ENCODE peak calls at places on chromosomes 3 and 15, in nine cellular contexts. Y, I, D, B, W, Z, J, Q and R are unnamed samples.

GRCh38 chr3:18559323-18559972 is 134.3 kb upstream of the SATB1 start:
- DNase-seq in Y (no peak), I (no peak), D (no peak), B (no peak), W (peak; percentile 53), Z (no peak), J (no peak), Q (peak; percentile 82), R (peak; percentile 46)

GRCh38 chr15:75042730-75043508 is 19.5 kb downstream of the PPCDC start:
- DNase-seq in Y (peak; percentile 61), I (peak; percentile 78), D (peak; percentile 94), B (no peak), W (peak; percentile 91), Z (no peak), J (peak; percentile 95), Q (peak; percentile 59), R (peak; percentile 48)

GRCh38 chr3:149090907-149091306 is 4.6 kb upstream of the HLTF start:
- DNase-seq in Y (no peak), I (no peak), D (no peak), B (no peak), W (no peak), Z (no peak), J (no peak), Q (no peak), R (no peak)

GRCh38 chr3:42276419-42277132 is 10.6 kb upstream of the CCK start:
- DNase-seq in Y (no peak), I (no peak), D (no peak), B (no peak), W (no peak), Z (no peak), J (no peak), Q (no peak), R (no peak)

GRCh38 chr15:38207591-38207990 is 45.0 kb upstream of the SPRED1 start:
- DNase-seq in Y (no peak), I (no peak), D (no peak), B (no peak), W (no peak), Z (no peak), J (no peak), Q (peak; percentile 43), R (no peak)

GRCh38 chr3:100274361-100274760 is 13.6 kb downstream of the TBC1D23 start:
- DNase-seq in Y (no peak), I (no peak), D (no peak), B (no peak), W (no peak), Z (no peak), J (no peak), Q (no peak), R (no peak)

GRCh38 chr15:67126551-67127333 is 61.3 kb downstream of the SMAD3 start:
- DNase-seq in Y (no peak), I (no peak), D (no peak), B (no peak), W (no peak), Z (no peak), J (no peak), Q (peak; percentile 49), R (no peak)

GRCh38 chr3:190941694-190942280 is 79.3 kb upstream of the GMNC start:
- DNase-seq in Y (no peak), I (no peak), D (no peak), B (no peak), W (no peak), Z (no peak), J (no peak), Q (no peak), R (no peak)

DNA sequence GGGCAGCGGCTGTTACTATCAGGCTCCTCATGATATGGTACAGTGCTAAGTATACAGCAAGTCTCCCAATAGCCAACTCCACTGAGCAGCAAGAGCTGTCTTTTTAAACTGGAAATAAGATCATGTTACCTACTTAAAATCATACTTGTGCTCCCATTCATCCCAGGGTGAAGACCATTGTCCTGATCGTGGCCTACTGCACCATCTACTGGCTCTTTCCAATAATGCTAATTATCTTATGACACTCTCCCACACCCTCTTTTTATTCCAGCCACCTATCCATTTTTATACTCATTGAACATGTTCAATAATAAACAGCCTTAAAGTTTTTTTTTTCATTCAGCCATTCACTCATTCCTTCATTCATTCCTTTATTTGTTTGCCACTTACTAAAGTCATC is 117.7 kb downstream of the GBE1 start:
- DNase-seq in Y (no peak), I (no peak), D (no peak), B (no peak), W (no peak), Z (no peak), J (no peak), Q (peak; percentile 58), R (peak; percentile 11)
- TF ChIP-seq CTCF in Y (no peak), I (peak; percentile 13), D (no peak), B (peak; percentile 55), W (no peak), Z (no peak), J (peak; percentile 28), Q (peak; percentile 74), R (no peak)

DNA sequence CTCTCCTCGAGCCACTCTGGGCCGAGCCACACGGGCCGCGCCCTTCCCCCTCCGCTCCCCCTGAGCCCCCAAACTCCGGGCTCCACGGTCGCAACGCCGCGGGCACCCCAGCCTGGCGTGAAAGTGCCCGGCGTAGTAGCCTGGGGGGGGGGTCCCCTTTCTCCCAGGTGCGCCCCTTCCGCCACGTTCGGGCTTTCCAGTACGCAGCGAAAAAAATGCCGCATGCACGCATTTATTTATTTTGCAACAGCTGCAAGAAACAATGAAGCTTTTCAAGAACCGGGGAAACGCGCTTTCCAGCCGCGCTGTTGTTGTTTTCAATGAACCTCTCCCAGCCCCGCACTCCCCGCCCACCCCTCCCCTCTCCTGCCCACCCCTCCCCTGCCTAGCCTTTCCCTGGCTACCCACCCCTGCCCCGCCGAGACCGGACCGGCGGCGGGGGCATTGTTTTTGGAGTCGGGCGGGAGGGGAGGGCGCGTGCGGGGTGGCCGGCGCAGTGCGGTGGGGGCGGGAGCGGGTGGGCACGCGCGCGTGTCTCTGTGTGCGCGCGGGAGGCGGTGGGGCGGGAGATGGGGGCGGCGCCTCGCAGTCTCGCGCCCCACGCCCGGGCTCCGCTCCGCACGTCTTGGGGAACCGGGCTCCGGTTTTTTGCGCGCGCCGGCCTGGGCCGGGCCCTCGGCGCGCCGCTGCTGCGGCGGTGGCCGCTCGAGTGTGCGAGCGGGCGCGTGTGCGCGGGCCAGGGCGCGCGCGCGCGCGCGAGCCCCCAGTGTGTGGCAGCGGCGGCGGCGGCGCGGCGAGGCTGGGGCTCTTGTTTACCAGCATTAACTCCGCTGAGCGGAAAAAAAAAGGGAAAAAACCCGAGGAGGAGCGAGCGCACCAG is at the start of gene IGF1R:
- DNase-seq in Y (peak; percentile 85), I (peak; percentile 88), D (no peak), B (peak; percentile 99), W (peak; percentile 91), Z (peak; percentile 81), J (peak; percentile 91), Q (peak; percentile 93), R (peak; percentile 95)
- TF ChIP-seq CTCF in Y (peak; percentile 17), I (no peak), D (no peak), B (no peak), W (no peak), Z (peak; percentile 41), J (no peak), Q (no peak), R (peak; percentile 50)

GRCh38 chr3:79844176-79844575 is 76.4 kb upstream of the ROBO1 start:
- DNase-seq in Y (no peak), I (no peak), D (no peak), B (no peak), W (no peak), Z (no peak), J (no peak), Q (no peak), R (no peak)

GRCh38 chr3:79847928-79848327 is 80.1 kb upstream of the ROBO1 start:
- DNase-seq in Y (no peak), I (no peak), D (no peak), B (no peak), W (no peak), Z (no peak), J (no peak), Q (no peak), R (no peak)

GRCh38 chr3:79845546-79845945 is 77.7 kb upstream of the ROBO1 start:
- DNase-seq in Y (no peak), I (no peak), D (no peak), B (no peak), W (no peak), Z (no peak), J (no peak), Q (no peak), R (no peak)

GRCh38 chr3:79843180-79843579 is 75.4 kb upstream of the ROBO1 start:
- DNase-seq in Y (no peak), I (no peak), D (no peak), B (no peak), W (no peak), Z (no peak), J (no peak), Q (no peak), R (no peak)

DNA sequence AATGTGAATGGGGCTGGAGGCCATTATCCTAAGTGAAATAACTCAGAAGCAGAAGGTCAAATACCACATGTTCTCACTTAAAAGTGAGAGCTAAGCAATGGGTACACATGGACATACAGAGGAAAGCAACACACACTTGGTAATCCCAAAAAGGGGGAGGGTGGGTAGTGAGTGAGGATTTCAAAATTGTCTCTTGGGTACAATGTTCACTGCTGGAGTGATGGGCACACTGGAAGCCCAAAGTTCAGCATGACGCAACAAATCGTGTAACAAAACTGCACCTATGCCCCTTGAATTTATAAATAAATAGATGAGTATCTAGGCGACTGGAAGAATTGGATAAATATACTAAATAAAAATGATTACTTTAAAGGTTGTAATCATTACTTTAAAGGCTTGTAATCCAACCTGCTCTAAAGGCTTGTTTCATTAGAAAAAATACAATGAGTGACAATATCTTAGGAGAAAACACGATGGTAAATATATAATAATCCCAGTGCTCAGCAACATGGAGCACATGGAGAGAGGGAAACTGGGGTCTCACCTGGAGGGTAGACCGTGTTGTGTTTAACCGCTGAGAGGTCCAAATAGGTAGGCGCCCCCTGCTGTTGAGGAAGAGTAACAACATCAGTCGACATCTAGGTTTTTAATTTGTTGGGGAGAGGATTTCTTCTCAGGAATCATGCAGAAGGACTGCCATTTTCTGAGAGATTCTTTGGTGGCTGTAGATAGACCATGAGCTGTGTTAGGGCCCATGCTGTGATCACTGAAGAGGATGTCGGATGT is 78.5 kb upstream of the ROBO1 start:
- DNase-seq in Y (no peak), I (no peak), D (no peak), B (no peak), W (no peak), Z (no peak), J (no peak), Q (no peak), R (peak; percentile 23)
- TF ChIP-seq CTCF in Y (no peak), I (peak; percentile 22), D (no peak), B (no peak), W (no peak), Z (peak; percentile 74), J (peak; percentile 29), Q (peak; percentile 66), R (peak; percentile 88)

GRCh38 chr3:122948398-122948797 is 79.2 kb downstream of the SEMA5B start:
- DNase-seq in Y (no peak), I (no peak), D (no peak), B (no peak), W (no peak), Z (no peak), J (no peak), Q (no peak), R (no peak)

GRCh38 chr3:122956685-122957455 is 70.7 kb downstream of the SEMA5B start:
- DNase-seq in Y (no peak), I (no peak), D (no peak), B (no peak), W (no peak), Z (no peak), J (no peak), Q (no peak), R (no peak)

GRCh38 chr3:122955916-122956684 is 71.5 kb downstream of the SEMA5B start:
- DNase-seq in Y (no peak), I (no peak), D (no peak), B (peak; percentile 14), W (no peak), Z (no peak), J (no peak), Q (no peak), R (no peak)

GRCh38 chr3:122947621-122948202 is 79.9 kb downstream of the SEMA5B start:
- DNase-seq in Y (no peak), I (no peak), D (no peak), B (peak; percentile 42), W (no peak), Z (no peak), J (no peak), Q (peak; percentile 51), R (no peak)

GRCh38 chr3:122952509-122952908 is 75.1 kb downstream of the SEMA5B start:
- DNase-seq in Y (no peak), I (no peak), D (no peak), B (no peak), W (no peak), Z (no peak), J (no peak), Q (peak; percentile 74), R (no peak)
- TF ChIP-seq CTCF in Y (no peak), I (no peak), D (no peak), B (peak; percentile 6), W (no peak), Z (no peak), J (no peak), Q (no peak), R (no peak)